ENCODE peak calls at places on chromosomes 11 and 22, in five cellular contexts. One of them, this sample, is unnamed.

GRCh38 chr11:59264736-59265135 is 52.0 kb upstream of the MPEG1 start:
- DNase-seq in stomach: no peak
- DNase-seq in HCT116: no peak
- DNase-seq in IMR-90: no peak
- DNase-seq in Karpas-422: no peak
- DNase-seq in this sample: no peak

GRCh38 chr11:31882951-31883392 is 71.8 kb upstream of the PAX6 start:
- DNase-seq in stomach: no peak
- DNase-seq in HCT116: no peak
- DNase-seq in IMR-90: no peak
- DNase-seq in Karpas-422: no peak
- DNase-seq in this sample: no peak

GRCh38 chr11:67312187-67313021 is 9.1 kb downstream of the SSH3 start:
- DNase-seq in stomach: peak
- DNase-seq in HCT116: no peak
- DNase-seq in IMR-90: no peak
- DNase-seq in Karpas-422: no peak
- DNase-seq in this sample: no peak

GRCh38 chr11:68999093-68999747 is 13.8 kb downstream of the MRGPRF start:
- DNase-seq in stomach: no peak
- DNase-seq in HCT116: no peak
- DNase-seq in IMR-90: no peak
- DNase-seq in Karpas-422: no peak
- DNase-seq in this sample: no peak

GRCh38 chr11:117204283-117205080 is 5.3 kb downstream of the TAGLN start:
- DNase-seq in stomach: no peak
- DNase-seq in HCT116: no peak
- DNase-seq in IMR-90: no peak
- DNase-seq in Karpas-422: peak
- DNase-seq in this sample: no peak

GRCh38 chr11:34356576-34356917 is 1.3 kb downstream of the ABTB2 start:
- DNase-seq in stomach: no peak
- DNase-seq in HCT116: no peak
- DNase-seq in IMR-90: peak
- DNase-seq in Karpas-422: no peak
- DNase-seq in this sample: no peak

GRCh38 chr11:85590848-85591483 is 36.2 kb downstream of the DLG2 start:
- DNase-seq in stomach: no peak
- DNase-seq in HCT116: peak
- DNase-seq in IMR-90: peak
- DNase-seq in Karpas-422: peak
- DNase-seq in this sample: no peak

GRCh38 chr11:112106070-112106469 is 19.4 kb downstream of the SDHD start:
- DNase-seq in stomach: no peak
- DNase-seq in HCT116: no peak
- DNase-seq in IMR-90: no peak
- DNase-seq in Karpas-422: no peak
- DNase-seq in this sample: no peak

GRCh38 chr22:26713823-26714449 is 56.5 kb downstream of the MIAT start:
- DNase-seq in stomach: no peak
- DNase-seq in HCT116: no peak
- DNase-seq in IMR-90: no peak
- DNase-seq in Karpas-422: no peak
- DNase-seq in this sample: peak

GRCh38 chr22:37353839-37354238 is 71.5 kb downstream of the CYTH4 start:
- DNase-seq in stomach: no peak
- DNase-seq in HCT116: no peak
- DNase-seq in IMR-90: no peak
- DNase-seq in Karpas-422: no peak
- DNase-seq in this sample: no peak

GRCh38 chr11:73233704-73234402 is 15.8 kb downstream of the P2RY2 start:
- DNase-seq in stomach: no peak
- DNase-seq in HCT116: no peak
- DNase-seq in IMR-90: no peak
- DNase-seq in Karpas-422: no peak
- DNase-seq in this sample: no peak

GRCh38 chr11:2380807-2381350 is 3.8 kb downstream of the CD81 start:
- DNase-seq in stomach: peak
- DNase-seq in HCT116: no peak
- DNase-seq in IMR-90: no peak
- DNase-seq in Karpas-422: peak
- DNase-seq in this sample: peak

GRCh38 chr22:22759889-22760546 is 115.6 kb downstream of the GGTLC2 start:
- DNase-seq in stomach: no peak
- DNase-seq in HCT116: no peak
- DNase-seq in IMR-90: no peak
- DNase-seq in Karpas-422: no peak
- DNase-seq in this sample: no peak

GRCh38 chr11:22471405-22471804 is 133.2 kb downstream of the SLC17A6 start:
- DNase-seq in stomach: no peak
- DNase-seq in HCT116: no peak
- DNase-seq in IMR-90: no peak
- DNase-seq in Karpas-422: no peak
- DNase-seq in this sample: no peak

GRCh38 chr11:9180784-9181183 is 84.4 kb downstream of the DENND5A start:
- DNase-seq in stomach: no peak
- DNase-seq in HCT116: no peak
- DNase-seq in IMR-90: peak
- DNase-seq in Karpas-422: no peak
- DNase-seq in this sample: no peak

GRCh38 chr11:48900131-48900800 is 83.4 kb downstream of the TRIM51G start:
- DNase-seq in stomach: no peak
- DNase-seq in HCT116: no peak
- DNase-seq in IMR-90: no peak
- DNase-seq in Karpas-422: no peak
- DNase-seq in this sample: no peak

GRCh38 chr11:704189-704798 is 1.7 kb upstream of the EPS8L2 start:
- DNase-seq in stomach: no peak
- DNase-seq in HCT116: no peak
- DNase-seq in IMR-90: no peak
- DNase-seq in Karpas-422: no peak
- DNase-seq in this sample: no peak

GRCh38 chr11:6817668-6818067 is 18.2 kb upstream of the OR6A2 start:
- DNase-seq in stomach: no peak
- DNase-seq in HCT116: no peak
- DNase-seq in IMR-90: peak
- DNase-seq in Karpas-422: peak
- DNase-seq in this sample: no peak

GRCh38 chr11:107860688-107861087 is 2.1 kb upstream of the SLC35F2 start:
- DNase-seq in stomach: no peak
- DNase-seq in HCT116: no peak
- DNase-seq in IMR-90: no peak
- DNase-seq in Karpas-422: no peak
- DNase-seq in this sample: no peak

GRCh38 chr22:31082606-31083376 is 1.7 kb downstream of the SMTN start:
- DNase-seq in stomach: peak
- DNase-seq in HCT116: peak
- DNase-seq in IMR-90: peak
- DNase-seq in Karpas-422: peak
- DNase-seq in this sample: peak
- H3K4me3 ChIP-seq in stomach: peak
- H3K4me3 ChIP-seq in HCT116: peak
- H3K4me3 ChIP-seq in IMR-90: peak
- H3K4me3 ChIP-seq in Karpas-422: peak
- H3K4me3 ChIP-seq in this sample: peak

GRCh38 chr22:29309332-29310064 is 3.0 kb downstream of the GAS2L1 start:
- DNase-seq in stomach: peak
- DNase-seq in HCT116: no peak
- DNase-seq in IMR-90: no peak
- DNase-seq in Karpas-422: no peak
- DNase-seq in this sample: no peak
- H3K4me3 ChIP-seq in stomach: no peak
- H3K4me3 ChIP-seq in HCT116: no peak
- H3K4me3 ChIP-seq in IMR-90: no peak
- H3K4me3 ChIP-seq in Karpas-422: no peak
- H3K4me3 ChIP-seq in this sample: peak

GRCh38 chr22:41368543-41368817 is 13.3 kb upstream of the TEF start:
- DNase-seq in stomach: no peak
- DNase-seq in HCT116: no peak
- DNase-seq in IMR-90: no peak
- DNase-seq in Karpas-422: no peak
- DNase-seq in this sample: no peak

GRCh38 chr22:41366323-41367014 is 15.3 kb upstream of the TEF start:
- DNase-seq in stomach: no peak
- DNase-seq in HCT116: no peak
- DNase-seq in IMR-90: no peak
- DNase-seq in Karpas-422: no peak
- DNase-seq in this sample: peak

GRCh38 chr22:41365425-41365824 is 16.3 kb upstream of the TEF start:
- DNase-seq in stomach: no peak
- DNase-seq in HCT116: no peak
- DNase-seq in IMR-90: no peak
- DNase-seq in Karpas-422: no peak
- DNase-seq in this sample: no peak

GRCh38 chr22:41367680-41368542 is 13.8 kb upstream of the TEF start:
- DNase-seq in stomach: peak
- DNase-seq in HCT116: no peak
- DNase-seq in IMR-90: peak
- DNase-seq in Karpas-422: no peak
- DNase-seq in this sample: peak

GRCh38 chr22:41367039-41367679 is 14.6 kb upstream of the TEF start:
- DNase-seq in stomach: peak
- DNase-seq in HCT116: peak
- DNase-seq in IMR-90: peak
- DNase-seq in Karpas-422: no peak
- DNase-seq in this sample: peak
- H3K4me3 ChIP-seq in stomach: peak
- H3K4me3 ChIP-seq in HCT116: peak
- H3K4me3 ChIP-seq in IMR-90: peak
- H3K4me3 ChIP-seq in Karpas-422: no peak
- H3K4me3 ChIP-seq in this sample: peak

GRCh38 chr22:40512426-40513136 is 123.9 kb downstream of the MRTFA start:
- DNase-seq in stomach: no peak
- DNase-seq in HCT116: no peak
- DNase-seq in IMR-90: peak
- DNase-seq in Karpas-422: no peak
- DNase-seq in this sample: no peak
- H3K4me3 ChIP-seq in stomach: no peak
- H3K4me3 ChIP-seq in HCT116: no peak
- H3K4me3 ChIP-seq in IMR-90: no peak
- H3K4me3 ChIP-seq in Karpas-422: no peak
- H3K4me3 ChIP-seq in this sample: no peak

GRCh38 chr22:20132686-20133246 is 1.2 kb downstream of the ZDHHC8 start:
- DNase-seq in stomach: no peak
- DNase-seq in HCT116: no peak
- DNase-seq in IMR-90: no peak
- DNase-seq in Karpas-422: no peak
- DNase-seq in this sample: no peak
- H3K4me3 ChIP-seq in stomach: peak
- H3K4me3 ChIP-seq in HCT116: peak
- H3K4me3 ChIP-seq in IMR-90: peak
- H3K4me3 ChIP-seq in Karpas-422: peak
- H3K4me3 ChIP-seq in this sample: peak

GRCh38 chr11:71927813-71928738 is at the start of gene XNDC1N:
- DNase-seq in stomach: peak
- DNase-seq in HCT116: peak
- DNase-seq in IMR-90: peak
- DNase-seq in Karpas-422: peak
- DNase-seq in this sample: peak

GRCh38 chr11:71931245-71931602 is 2.4 kb downstream of the RNF121 start:
- DNase-seq in stomach: no peak
- DNase-seq in HCT116: no peak
- DNase-seq in IMR-90: peak
- DNase-seq in Karpas-422: no peak
- DNase-seq in this sample: no peak

GRCh38 chr11:71928739-71929443 is at the start of gene RNF121:
- DNase-seq in stomach: peak
- DNase-seq in HCT116: peak
- DNase-seq in IMR-90: peak
- DNase-seq in Karpas-422: peak
- DNase-seq in this sample: peak

GRCh38 chr11:71929491-71929890 is 645 bp downstream of the RNF121 start:
- DNase-seq in stomach: no peak
- DNase-seq in HCT116: no peak
- DNase-seq in IMR-90: no peak
- DNase-seq in Karpas-422: no peak
- DNase-seq in this sample: no peak

DNA sequence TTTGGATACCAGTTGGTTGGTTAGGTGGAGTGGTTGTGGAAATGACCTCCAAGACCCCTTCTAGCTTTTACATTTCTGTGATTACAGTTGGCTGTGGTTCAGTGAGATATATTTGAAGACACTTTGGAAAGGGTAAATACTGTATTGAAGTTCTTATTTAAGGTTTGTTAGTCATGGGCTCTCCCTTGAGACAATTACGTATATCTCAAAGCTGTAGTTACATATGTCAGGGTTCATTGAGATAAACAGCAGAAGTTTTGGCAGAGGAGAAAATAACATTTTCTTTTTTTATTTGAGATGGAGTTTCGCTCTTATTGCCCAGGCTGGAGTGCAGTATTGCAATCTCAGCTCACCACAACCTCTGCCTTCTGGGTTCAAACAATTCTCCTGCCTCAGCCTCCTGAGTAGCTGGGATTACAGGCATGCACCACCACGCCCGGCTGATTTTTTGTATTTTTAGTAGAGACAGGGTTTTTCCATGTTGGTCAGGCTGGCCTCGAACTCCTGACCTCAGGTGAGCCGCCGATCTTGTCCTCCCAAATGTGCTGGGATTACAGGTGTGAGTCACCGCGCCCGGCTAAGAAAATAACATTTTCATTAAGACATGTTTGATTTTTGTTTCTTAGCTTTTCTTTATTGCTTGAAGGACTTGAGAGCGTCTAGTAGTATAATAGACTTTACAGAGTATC is 1.9 kb downstream of the RNF121 start:
- DNase-seq in stomach: no peak
- DNase-seq in HCT116: no peak
- DNase-seq in IMR-90: no peak
- DNase-seq in Karpas-422: no peak
- DNase-seq in this sample: no peak
- H3K4me3 ChIP-seq in stomach: no peak
- H3K4me3 ChIP-seq in HCT116: peak
- H3K4me3 ChIP-seq in IMR-90: no peak
- H3K4me3 ChIP-seq in Karpas-422: peak
- H3K4me3 ChIP-seq in this sample: no peak

GRCh38 chr11:77730789-77731188 is 89.7 kb downstream of the RSF1 start:
- DNase-seq in stomach: no peak
- DNase-seq in HCT116: no peak
- DNase-seq in IMR-90: no peak
- DNase-seq in Karpas-422: no peak
- DNase-seq in this sample: no peak

GRCh38 chr11:77729063-77729462 is 91.5 kb downstream of the RSF1 start:
- DNase-seq in stomach: no peak
- DNase-seq in HCT116: no peak
- DNase-seq in IMR-90: no peak
- DNase-seq in Karpas-422: no peak
- DNase-seq in this sample: no peak

GRCh38 chr11:77732143-77732542 is 88.4 kb downstream of the RSF1 start:
- DNase-seq in stomach: no peak
- DNase-seq in HCT116: no peak
- DNase-seq in IMR-90: no peak
- DNase-seq in Karpas-422: no peak
- DNase-seq in this sample: no peak

GRCh38 chr11:77734890-77735289 is 85.6 kb downstream of the RSF1 start:
- DNase-seq in stomach: no peak
- DNase-seq in HCT116: no peak
- DNase-seq in IMR-90: no peak
- DNase-seq in Karpas-422: no peak
- DNase-seq in this sample: no peak
- H3K4me3 ChIP-seq in stomach: no peak
- H3K4me3 ChIP-seq in HCT116: no peak
- H3K4me3 ChIP-seq in IMR-90: no peak
- H3K4me3 ChIP-seq in Karpas-422: no peak
- H3K4me3 ChIP-seq in this sample: no peak

GRCh38 chr11:13010737-13011342 is 1.7 kb downstream of the RASSF10 start:
- DNase-seq in stomach: peak
- DNase-seq in HCT116: no peak
- DNase-seq in IMR-90: no peak
- DNase-seq in Karpas-422: no peak
- DNase-seq in this sample: no peak
- H3K4me3 ChIP-seq in stomach: peak
- H3K4me3 ChIP-seq in HCT116: no peak
- H3K4me3 ChIP-seq in IMR-90: no peak
- H3K4me3 ChIP-seq in Karpas-422: no peak
- H3K4me3 ChIP-seq in this sample: peak